ENCODE peak calls at places on chromosomes 3 and 15, in ten cellular contexts. One of them, this sample, is unnamed.

GRCh38 chr15:52288051-52288942 is 7.3 kb downstream of the MYO5C start:
- DNase-seq in body of pancreas: peak
- DNase-seq in progenitor cell of endocrine pancreas: peak
- DNase-seq in GM12864: no peak
- DNase-seq in ovary: no peak
- DNase-seq in fibroblast of lung: no peak
- DNase-seq in A549: peak
- DNase-seq in kidney epithelial cell: peak
- DNase-seq in right atrium auricular region: no peak
- DNase-seq in stomach: peak
- DNase-seq in this sample: no peak

GRCh38 chr15:81256916-81257315 is 60.2 kb downstream of the IL16 start:
- DNase-seq in body of pancreas: no peak
- DNase-seq in progenitor cell of endocrine pancreas: no peak
- DNase-seq in GM12864: no peak
- DNase-seq in ovary: no peak
- DNase-seq in fibroblast of lung: peak
- DNase-seq in A549: no peak
- DNase-seq in kidney epithelial cell: no peak
- DNase-seq in right atrium auricular region: no peak
- DNase-seq in stomach: no peak
- DNase-seq in this sample: no peak

GRCh38 chr15:84962975-84963374 is 18.7 kb upstream of the PDE8A start:
- DNase-seq in body of pancreas: no peak
- DNase-seq in progenitor cell of endocrine pancreas: no peak
- DNase-seq in GM12864: no peak
- DNase-seq in ovary: no peak
- DNase-seq in fibroblast of lung: no peak
- DNase-seq in A549: no peak
- DNase-seq in kidney epithelial cell: no peak
- DNase-seq in right atrium auricular region: no peak
- DNase-seq in stomach: no peak
- DNase-seq in this sample: no peak

GRCh38 chr3:46668591-46668990 is 24.9 kb downstream of the ALS2CL start:
- DNase-seq in body of pancreas: no peak
- DNase-seq in progenitor cell of endocrine pancreas: no peak
- DNase-seq in GM12864: no peak
- DNase-seq in ovary: peak
- DNase-seq in fibroblast of lung: no peak
- DNase-seq in A549: no peak
- DNase-seq in kidney epithelial cell: no peak
- DNase-seq in right atrium auricular region: no peak
- DNase-seq in stomach: peak
- DNase-seq in this sample: no peak

GRCh38 chr3:134646086-134646485 is 4.7 kb downstream of the KY start:
- DNase-seq in body of pancreas: no peak
- DNase-seq in progenitor cell of endocrine pancreas: no peak
- DNase-seq in GM12864: no peak
- DNase-seq in ovary: no peak
- DNase-seq in fibroblast of lung: no peak
- DNase-seq in A549: no peak
- DNase-seq in kidney epithelial cell: no peak
- DNase-seq in right atrium auricular region: peak
- DNase-seq in stomach: no peak
- DNase-seq in this sample: no peak

GRCh38 chr3:180048840-180049239 is 12.1 kb upstream of the PEX5L start:
- DNase-seq in body of pancreas: peak
- DNase-seq in progenitor cell of endocrine pancreas: no peak
- DNase-seq in GM12864: no peak
- DNase-seq in ovary: no peak
- DNase-seq in fibroblast of lung: no peak
- DNase-seq in A549: no peak
- DNase-seq in kidney epithelial cell: no peak
- DNase-seq in right atrium auricular region: no peak
- DNase-seq in stomach: no peak
- DNase-seq in this sample: no peak

GRCh38 chr3:192303235-192303634 is 424.1 kb downstream of the FGF12 start:
- DNase-seq in body of pancreas: no peak
- DNase-seq in progenitor cell of endocrine pancreas: no peak
- DNase-seq in GM12864: no peak
- DNase-seq in ovary: no peak
- DNase-seq in fibroblast of lung: no peak
- DNase-seq in A549: no peak
- DNase-seq in kidney epithelial cell: no peak
- DNase-seq in right atrium auricular region: no peak
- DNase-seq in stomach: no peak
- DNase-seq in this sample: no peak

GRCh38 chr3:112718516-112718915 is 77.6 kb upstream of the CCDC80 start:
- DNase-seq in body of pancreas: no peak
- DNase-seq in progenitor cell of endocrine pancreas: no peak
- DNase-seq in GM12864: no peak
- DNase-seq in ovary: no peak
- DNase-seq in fibroblast of lung: no peak
- DNase-seq in A549: no peak
- DNase-seq in kidney epithelial cell: no peak
- DNase-seq in right atrium auricular region: no peak
- DNase-seq in stomach: no peak
- DNase-seq in this sample: no peak

GRCh38 chr15:67720556-67721175 is 104.6 kb upstream of the SKOR1 start:
- DNase-seq in body of pancreas: no peak
- DNase-seq in progenitor cell of endocrine pancreas: no peak
- DNase-seq in GM12864: no peak
- DNase-seq in ovary: no peak
- DNase-seq in fibroblast of lung: no peak
- DNase-seq in A549: no peak
- DNase-seq in kidney epithelial cell: peak
- DNase-seq in right atrium auricular region: no peak
- DNase-seq in stomach: no peak
- DNase-seq in this sample: peak

GRCh38 chr15:79523266-79523665 is 91.1 kb downstream of the MINAR1 start:
- DNase-seq in body of pancreas: no peak
- DNase-seq in progenitor cell of endocrine pancreas: no peak
- DNase-seq in GM12864: no peak
- DNase-seq in ovary: no peak
- DNase-seq in fibroblast of lung: no peak
- DNase-seq in A549: no peak
- DNase-seq in kidney epithelial cell: no peak
- DNase-seq in right atrium auricular region: peak
- DNase-seq in stomach: no peak
- DNase-seq in this sample: no peak

DNA sequence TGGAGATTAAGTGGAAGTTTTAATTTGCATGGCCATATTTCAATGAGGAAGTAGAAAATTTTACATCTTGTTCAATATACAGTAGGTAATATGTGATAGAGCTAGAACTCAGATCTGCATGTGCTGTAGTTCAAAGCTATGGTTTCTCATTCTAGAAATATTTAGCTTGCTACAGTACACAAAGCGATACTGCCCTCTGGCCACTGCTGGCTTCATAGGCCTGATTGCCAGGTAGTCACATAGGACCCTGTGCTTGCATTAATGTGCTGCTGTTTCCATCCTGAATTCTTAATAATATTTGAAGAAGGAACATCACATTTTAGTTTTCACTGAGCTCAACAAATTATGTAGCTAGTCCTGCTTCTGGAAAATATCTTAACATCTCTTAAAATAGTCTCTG is 87.0 kb downstream of the PLSCR2 start:
- DNase-seq in body of pancreas: no peak
- DNase-seq in progenitor cell of endocrine pancreas: no peak
- DNase-seq in GM12864: no peak
- DNase-seq in ovary: no peak
- DNase-seq in fibroblast of lung: peak
- DNase-seq in A549: peak
- DNase-seq in kidney epithelial cell: no peak
- DNase-seq in right atrium auricular region: no peak
- DNase-seq in stomach: no peak
- DNase-seq in this sample: no peak
- TF ChIP-seq CTCF in body of pancreas: no peak
- TF ChIP-seq CTCF in progenitor cell of endocrine pancreas: peak
- TF ChIP-seq CTCF in GM12864: no peak
- TF ChIP-seq CTCF in ovary: no peak
- TF ChIP-seq CTCF in fibroblast of lung: peak
- TF ChIP-seq CTCF in A549: peak
- TF ChIP-seq CTCF in kidney epithelial cell: peak
- TF ChIP-seq CTCF in right atrium auricular region: no peak
- TF ChIP-seq CTCF in stomach: no peak
- TF ChIP-seq CTCF in this sample: no peak

DNA sequence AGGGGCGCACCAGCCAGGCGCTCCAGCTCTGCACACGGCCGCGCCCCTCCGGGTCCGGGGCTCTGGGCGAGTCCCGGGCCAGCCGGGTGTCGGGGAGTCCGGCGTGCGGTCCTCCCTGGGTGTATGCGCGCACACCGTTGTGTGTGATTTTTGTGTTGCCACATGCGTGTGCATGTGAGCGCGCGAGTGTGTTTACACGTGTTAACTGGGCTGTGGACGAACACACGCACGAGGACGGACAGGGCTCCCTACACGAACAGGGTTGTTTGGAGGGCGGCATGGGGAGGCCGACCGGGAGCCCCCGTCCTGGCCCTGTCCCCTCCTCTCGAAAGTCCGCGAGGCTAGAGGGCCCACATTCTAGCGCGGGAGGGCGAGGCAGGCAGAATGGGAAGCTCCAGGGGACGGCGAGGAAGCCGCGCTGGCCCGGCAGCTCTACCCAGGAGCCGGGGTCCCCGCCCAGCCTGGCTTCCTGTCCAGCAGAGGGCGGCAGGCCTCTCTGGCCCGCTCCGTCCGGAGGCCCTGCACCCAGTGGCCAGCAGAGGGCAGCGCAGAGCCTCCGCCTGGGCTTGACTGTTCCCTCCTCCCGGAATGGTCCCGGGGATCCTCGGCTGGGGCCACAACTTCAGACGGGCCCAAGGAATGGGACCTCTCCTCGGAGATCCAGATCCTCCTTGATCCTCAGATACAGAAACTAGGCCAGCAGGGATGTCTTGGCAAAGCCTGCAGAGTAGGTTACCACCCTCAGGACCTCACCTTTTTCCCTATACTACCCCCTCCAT is 611 bp upstream of the LINGO1 start:
- DNase-seq in body of pancreas: peak
- DNase-seq in progenitor cell of endocrine pancreas: peak
- DNase-seq in GM12864: peak
- DNase-seq in ovary: peak
- DNase-seq in fibroblast of lung: peak
- DNase-seq in A549: peak
- DNase-seq in kidney epithelial cell: peak
- DNase-seq in right atrium auricular region: peak
- DNase-seq in stomach: peak
- DNase-seq in this sample: peak
- TF ChIP-seq CTCF in body of pancreas: peak
- TF ChIP-seq CTCF in progenitor cell of endocrine pancreas: peak
- TF ChIP-seq CTCF in GM12864: peak
- TF ChIP-seq CTCF in ovary: peak
- TF ChIP-seq CTCF in fibroblast of lung: peak
- TF ChIP-seq CTCF in A549: peak
- TF ChIP-seq CTCF in kidney epithelial cell: peak
- TF ChIP-seq CTCF in right atrium auricular region: peak
- TF ChIP-seq CTCF in stomach: no peak
- TF ChIP-seq CTCF in this sample: peak

GRCh38 chr3:178384302-178384939 is 151.8 kb upstream of the KCNMB2 start:
- DNase-seq in body of pancreas: no peak
- DNase-seq in progenitor cell of endocrine pancreas: no peak
- DNase-seq in GM12864: no peak
- DNase-seq in ovary: no peak
- DNase-seq in fibroblast of lung: peak
- DNase-seq in A549: no peak
- DNase-seq in kidney epithelial cell: no peak
- DNase-seq in right atrium auricular region: no peak
- DNase-seq in stomach: no peak
- DNase-seq in this sample: no peak
- TF ChIP-seq CTCF in body of pancreas: no peak
- TF ChIP-seq CTCF in progenitor cell of endocrine pancreas: no peak
- TF ChIP-seq CTCF in GM12864: no peak
- TF ChIP-seq CTCF in ovary: no peak
- TF ChIP-seq CTCF in fibroblast of lung: no peak
- TF ChIP-seq CTCF in A549: no peak
- TF ChIP-seq CTCF in kidney epithelial cell: no peak
- TF ChIP-seq CTCF in right atrium auricular region: no peak
- TF ChIP-seq CTCF in stomach: no peak
- TF ChIP-seq CTCF in this sample: no peak

GRCh38 chr3:55720614-55721013 is 233.5 kb upstream of the WNT5A start:
- DNase-seq in body of pancreas: no peak
- DNase-seq in progenitor cell of endocrine pancreas: no peak
- DNase-seq in GM12864: no peak
- DNase-seq in ovary: no peak
- DNase-seq in fibroblast of lung: peak
- DNase-seq in A549: peak
- DNase-seq in kidney epithelial cell: no peak
- DNase-seq in right atrium auricular region: no peak
- DNase-seq in stomach: no peak
- DNase-seq in this sample: peak

GRCh38 chr3:55723653-55724406 is 236.7 kb upstream of the WNT5A start:
- DNase-seq in body of pancreas: no peak
- DNase-seq in progenitor cell of endocrine pancreas: no peak
- DNase-seq in GM12864: no peak
- DNase-seq in ovary: no peak
- DNase-seq in fibroblast of lung: no peak
- DNase-seq in A549: no peak
- DNase-seq in kidney epithelial cell: no peak
- DNase-seq in right atrium auricular region: no peak
- DNase-seq in stomach: no peak
- DNase-seq in this sample: no peak

GRCh38 chr3:55724407-55724784 is 237.3 kb upstream of the WNT5A start:
- DNase-seq in body of pancreas: no peak
- DNase-seq in progenitor cell of endocrine pancreas: no peak
- DNase-seq in GM12864: no peak
- DNase-seq in ovary: no peak
- DNase-seq in fibroblast of lung: no peak
- DNase-seq in A549: no peak
- DNase-seq in kidney epithelial cell: no peak
- DNase-seq in right atrium auricular region: no peak
- DNase-seq in stomach: no peak
- DNase-seq in this sample: no peak

GRCh38 chr3:55719508-55719907 is 232.4 kb upstream of the WNT5A start:
- DNase-seq in body of pancreas: no peak
- DNase-seq in progenitor cell of endocrine pancreas: no peak
- DNase-seq in GM12864: no peak
- DNase-seq in ovary: no peak
- DNase-seq in fibroblast of lung: peak
- DNase-seq in A549: no peak
- DNase-seq in kidney epithelial cell: no peak
- DNase-seq in right atrium auricular region: no peak
- DNase-seq in stomach: no peak
- DNase-seq in this sample: no peak

DNA sequence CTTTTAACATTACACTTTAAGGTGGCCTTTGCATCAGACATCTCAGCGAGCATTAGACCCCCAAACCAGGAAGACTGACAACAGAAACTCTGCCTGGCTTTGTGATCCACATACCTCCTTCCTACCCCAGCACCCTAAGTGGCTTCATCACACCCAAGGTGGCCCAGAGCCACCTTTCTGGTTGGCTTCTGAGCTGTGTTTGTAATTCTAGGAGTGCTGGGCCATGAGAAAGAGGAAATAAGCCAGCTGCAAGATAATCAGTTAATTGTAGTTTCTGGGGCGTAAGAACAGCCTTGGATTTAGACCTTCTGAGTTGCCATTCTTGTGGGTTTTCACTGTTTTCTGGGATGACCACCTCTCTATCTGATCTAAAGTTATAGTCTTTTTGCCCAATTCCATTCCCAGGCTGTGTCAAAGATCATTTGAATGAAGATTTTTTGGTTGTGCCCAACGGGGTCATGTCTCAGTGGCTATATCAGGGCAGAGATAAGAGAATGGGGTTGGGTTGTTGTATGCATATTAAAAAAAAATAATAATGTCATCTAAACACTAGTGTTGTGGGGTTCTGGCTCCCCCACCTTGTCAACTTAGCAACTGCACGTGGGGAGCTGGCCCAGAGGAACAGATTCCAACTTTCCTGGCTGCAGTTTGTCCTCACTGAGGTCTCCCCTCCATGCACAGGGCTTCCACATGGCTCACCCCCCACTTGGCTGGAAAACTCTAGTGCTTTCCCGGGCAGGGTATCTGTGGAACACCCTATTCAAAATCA is 234.8 kb upstream of the WNT5A start:
- DNase-seq in body of pancreas: peak
- DNase-seq in progenitor cell of endocrine pancreas: no peak
- DNase-seq in GM12864: no peak
- DNase-seq in ovary: no peak
- DNase-seq in fibroblast of lung: peak
- DNase-seq in A549: no peak
- DNase-seq in kidney epithelial cell: no peak
- DNase-seq in right atrium auricular region: no peak
- DNase-seq in stomach: peak
- DNase-seq in this sample: peak
- TF ChIP-seq CTCF in body of pancreas: peak
- TF ChIP-seq CTCF in progenitor cell of endocrine pancreas: peak
- TF ChIP-seq CTCF in GM12864: peak
- TF ChIP-seq CTCF in ovary: no peak
- TF ChIP-seq CTCF in fibroblast of lung: peak
- TF ChIP-seq CTCF in A549: no peak
- TF ChIP-seq CTCF in kidney epithelial cell: peak
- TF ChIP-seq CTCF in right atrium auricular region: peak
- TF ChIP-seq CTCF in stomach: no peak
- TF ChIP-seq CTCF in this sample: peak